ENCODE peak calls at places on chromosomes 6 and 20, in ten cellular contexts. One of them, this sample, is unnamed.

GRCh38 chr6:127464881-127465459 is 5.8 kb upstream of the KIAA0408 start:
- DNase-seq in PC-9: peak; percentile 55
- DNase-seq in GM12878: no peak
- DNase-seq in H9: peak; percentile 77
- DNase-seq in hepatocyte: peak; percentile 79
- DNase-seq in keratinocyte: no peak
- DNase-seq in DND-41: peak; percentile 54
- DNase-seq in astrocyte: peak; percentile 51
- DNase-seq in mammary epithelial cell: peak; percentile 43
- DNase-seq in endothelial cell of umbilical vein: peak; percentile 59
- DNase-seq in this sample: peak; percentile 75

GRCh38 chr6:46637145-46637544 is 15.5 kb downstream of the CYP39A1 start:
- DNase-seq in PC-9: no peak
- DNase-seq in GM12878: no peak
- DNase-seq in H9: no peak
- DNase-seq in hepatocyte: peak; percentile 11
- DNase-seq in keratinocyte: no peak
- DNase-seq in DND-41: no peak
- DNase-seq in astrocyte: peak; percentile 4
- DNase-seq in mammary epithelial cell: peak; percentile 92
- DNase-seq in endothelial cell of umbilical vein: no peak
- DNase-seq in this sample: no peak

GRCh38 chr6:25138024-25138696 is 141.0 kb upstream of the CARMIL1 start:
- DNase-seq in PC-9: peak; percentile 24
- DNase-seq in GM12878: peak; percentile 81
- DNase-seq in H9: no peak
- DNase-seq in hepatocyte: peak; percentile 18
- DNase-seq in keratinocyte: no peak
- DNase-seq in DND-41: peak; percentile 87
- DNase-seq in astrocyte: peak; percentile 65
- DNase-seq in mammary epithelial cell: peak; percentile 68
- DNase-seq in endothelial cell of umbilical vein: peak; percentile 84
- DNase-seq in this sample: no peak

GRCh38 chr6:169724554-169725269 is 412 bp upstream of the PHF10 start:
- DNase-seq in PC-9: peak; percentile 33
- DNase-seq in GM12878: no peak
- DNase-seq in H9: peak; percentile 80
- DNase-seq in hepatocyte: peak; percentile 88
- DNase-seq in keratinocyte: no peak
- DNase-seq in DND-41: peak; percentile 85
- DNase-seq in astrocyte: no peak
- DNase-seq in mammary epithelial cell: no peak
- DNase-seq in endothelial cell of umbilical vein: no peak
- DNase-seq in this sample: no peak

GRCh38 chr6:17583811-17584210 is 16.3 kb upstream of the FAM8A1 start:
- DNase-seq in PC-9: no peak
- DNase-seq in GM12878: no peak
- DNase-seq in H9: no peak
- DNase-seq in hepatocyte: no peak
- DNase-seq in keratinocyte: no peak
- DNase-seq in DND-41: no peak
- DNase-seq in astrocyte: peak; percentile 28
- DNase-seq in mammary epithelial cell: no peak
- DNase-seq in endothelial cell of umbilical vein: no peak
- DNase-seq in this sample: no peak

GRCh38 chr6:156280131-156280530 is 497.0 kb upstream of the ARID1B start:
- DNase-seq in PC-9: no peak
- DNase-seq in GM12878: no peak
- DNase-seq in H9: no peak
- DNase-seq in hepatocyte: no peak
- DNase-seq in keratinocyte: no peak
- DNase-seq in DND-41: no peak
- DNase-seq in astrocyte: no peak
- DNase-seq in mammary epithelial cell: no peak
- DNase-seq in endothelial cell of umbilical vein: no peak
- DNase-seq in this sample: no peak

GRCh38 chr6:5325173-5325572 is 63.9 kb downstream of the FARS2 start:
- DNase-seq in PC-9: no peak
- DNase-seq in GM12878: no peak
- DNase-seq in H9: no peak
- DNase-seq in hepatocyte: no peak
- DNase-seq in keratinocyte: no peak
- DNase-seq in DND-41: peak; percentile 27
- DNase-seq in astrocyte: no peak
- DNase-seq in mammary epithelial cell: peak; percentile 11
- DNase-seq in endothelial cell of umbilical vein: no peak
- DNase-seq in this sample: no peak

GRCh38 chr6:23994013-23994412 is 132.0 kb upstream of the NRSN1 start:
- DNase-seq in PC-9: no peak
- DNase-seq in GM12878: no peak
- DNase-seq in H9: no peak
- DNase-seq in hepatocyte: no peak
- DNase-seq in keratinocyte: no peak
- DNase-seq in DND-41: no peak
- DNase-seq in astrocyte: no peak
- DNase-seq in mammary epithelial cell: no peak
- DNase-seq in endothelial cell of umbilical vein: no peak
- DNase-seq in this sample: no peak

GRCh38 chr6:148570456-148570855 is 176.4 kb upstream of the UST start:
- DNase-seq in PC-9: no peak
- DNase-seq in GM12878: no peak
- DNase-seq in H9: no peak
- DNase-seq in hepatocyte: no peak
- DNase-seq in keratinocyte: no peak
- DNase-seq in DND-41: no peak
- DNase-seq in astrocyte: no peak
- DNase-seq in mammary epithelial cell: no peak
- DNase-seq in endothelial cell of umbilical vein: no peak
- DNase-seq in this sample: no peak

GRCh38 chr6:169722362-169723199 is 1.7 kb downstream of the PHF10 start:
- DNase-seq in PC-9: peak; percentile 7
- DNase-seq in GM12878: no peak
- DNase-seq in H9: peak; percentile 34
- DNase-seq in hepatocyte: peak; percentile 69
- DNase-seq in keratinocyte: no peak
- DNase-seq in DND-41: peak; percentile 47
- DNase-seq in astrocyte: peak; percentile 85
- DNase-seq in mammary epithelial cell: peak; percentile 86
- DNase-seq in endothelial cell of umbilical vein: peak; percentile 88
- DNase-seq in this sample: peak; percentile 68

GRCh38 chr6:138824482-138825134 is 28.7 kb downstream of the ECT2L start:
- DNase-seq in PC-9: no peak
- DNase-seq in GM12878: no peak
- DNase-seq in H9: no peak
- DNase-seq in hepatocyte: no peak
- DNase-seq in keratinocyte: peak; percentile 15
- DNase-seq in DND-41: peak; percentile 53
- DNase-seq in astrocyte: peak; percentile 6
- DNase-seq in mammary epithelial cell: peak; percentile 52
- DNase-seq in endothelial cell of umbilical vein: peak; percentile 34
- DNase-seq in this sample: no peak

GRCh38 chr6:138410048-138410735 is 6.2 kb downstream of the HEBP2 start:
- DNase-seq in PC-9: peak; percentile 10
- DNase-seq in GM12878: no peak
- DNase-seq in H9: no peak
- DNase-seq in hepatocyte: no peak
- DNase-seq in keratinocyte: no peak
- DNase-seq in DND-41: no peak
- DNase-seq in astrocyte: no peak
- DNase-seq in mammary epithelial cell: peak; percentile 69
- DNase-seq in endothelial cell of umbilical vein: no peak
- DNase-seq in this sample: no peak

GRCh38 chr20:56343861-56344381 is 14.9 kb upstream of the FAM210B start:
- DNase-seq in PC-9: peak; percentile 17
- DNase-seq in GM12878: no peak
- DNase-seq in H9: peak; percentile 86
- DNase-seq in hepatocyte: peak; percentile 75
- DNase-seq in keratinocyte: no peak
- DNase-seq in DND-41: no peak
- DNase-seq in astrocyte: no peak
- DNase-seq in mammary epithelial cell: peak; percentile 27
- DNase-seq in endothelial cell of umbilical vein: peak; percentile 35
- DNase-seq in this sample: peak; percentile 89

GRCh38 chr20:60310551-60310950 is 352.3 kb downstream of the CDH26 start:
- DNase-seq in PC-9: no peak
- DNase-seq in GM12878: no peak
- DNase-seq in H9: no peak
- DNase-seq in hepatocyte: no peak
- DNase-seq in keratinocyte: no peak
- DNase-seq in DND-41: no peak
- DNase-seq in astrocyte: no peak
- DNase-seq in mammary epithelial cell: no peak
- DNase-seq in endothelial cell of umbilical vein: no peak
- DNase-seq in this sample: no peak

GRCh38 chr20:4045082-4045481 is 29.7 kb upstream of the RNF24 start:
- DNase-seq in PC-9: no peak
- DNase-seq in GM12878: no peak
- DNase-seq in H9: no peak
- DNase-seq in hepatocyte: no peak
- DNase-seq in keratinocyte: no peak
- DNase-seq in DND-41: no peak
- DNase-seq in astrocyte: no peak
- DNase-seq in mammary epithelial cell: no peak
- DNase-seq in endothelial cell of umbilical vein: no peak
- DNase-seq in this sample: no peak
- H2AFZ ChIP-seq in PC-9: no peak overlapping the region
- H2AFZ ChIP-seq in GM12878: no peak overlapping the region
- H2AFZ ChIP-seq in H9: no peak overlapping the region
- H2AFZ ChIP-seq in hepatocyte: no peak overlapping the region
- H2AFZ ChIP-seq in keratinocyte: no peak overlapping the region
- H2AFZ ChIP-seq in DND-41: no peak overlapping the region
- H2AFZ ChIP-seq in astrocyte: no peak overlapping the region
- H2AFZ ChIP-seq in mammary epithelial cell: no peak overlapping the region
- H2AFZ ChIP-seq in endothelial cell of umbilical vein: no peak overlapping the region
- H2AFZ ChIP-seq in this sample: no peak overlapping the region

GRCh38 chr20:54897787-54898186 is 422.4 kb downstream of the DOK5 start:
- DNase-seq in PC-9: no peak
- DNase-seq in GM12878: no peak
- DNase-seq in H9: no peak
- DNase-seq in hepatocyte: no peak
- DNase-seq in keratinocyte: no peak
- DNase-seq in DND-41: no peak
- DNase-seq in astrocyte: no peak
- DNase-seq in mammary epithelial cell: no peak
- DNase-seq in endothelial cell of umbilical vein: no peak
- DNase-seq in this sample: no peak
- H2AFZ ChIP-seq in PC-9: no peak overlapping the region
- H2AFZ ChIP-seq in GM12878: no peak overlapping the region
- H2AFZ ChIP-seq in H9: no peak overlapping the region
- H2AFZ ChIP-seq in hepatocyte: no peak overlapping the region
- H2AFZ ChIP-seq in keratinocyte: no peak overlapping the region
- H2AFZ ChIP-seq in DND-41: no peak overlapping the region
- H2AFZ ChIP-seq in astrocyte: no peak overlapping the region
- H2AFZ ChIP-seq in mammary epithelial cell: no peak overlapping the region
- H2AFZ ChIP-seq in endothelial cell of umbilical vein: no peak overlapping the region
- H2AFZ ChIP-seq in this sample: no peak overlapping the region

DNA sequence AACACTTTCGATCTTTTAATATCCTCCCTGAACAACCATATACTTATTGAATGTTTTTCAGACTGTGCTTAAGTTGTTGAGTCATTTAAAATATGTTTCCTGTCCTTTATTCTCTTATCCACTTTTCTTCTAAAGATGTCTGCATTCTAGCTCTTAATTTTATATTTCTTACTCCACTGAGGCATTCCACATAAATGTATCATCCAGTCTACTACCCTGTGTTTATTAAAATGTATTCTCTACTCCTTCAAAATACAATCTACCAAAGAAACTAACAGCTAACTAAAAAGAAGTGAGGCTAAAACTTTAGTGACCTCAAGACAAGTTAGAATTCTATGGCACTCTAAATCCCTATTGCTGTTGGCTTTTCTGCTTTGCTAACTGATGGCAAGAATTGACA is 535.3 kb downstream of the RFPL4B start:
- DNase-seq in PC-9: no peak
- DNase-seq in GM12878: no peak
- DNase-seq in H9: no peak
- DNase-seq in hepatocyte: no peak
- DNase-seq in keratinocyte: no peak
- DNase-seq in DND-41: no peak
- DNase-seq in astrocyte: peak; percentile 28
- DNase-seq in mammary epithelial cell: no peak
- DNase-seq in endothelial cell of umbilical vein: peak; percentile 45
- DNase-seq in this sample: no peak
- H2AFZ ChIP-seq in PC-9: no peak overlapping the region
- H2AFZ ChIP-seq in GM12878: no peak overlapping the region
- H2AFZ ChIP-seq in H9: no peak overlapping the region
- H2AFZ ChIP-seq in hepatocyte: no peak overlapping the region
- H2AFZ ChIP-seq in keratinocyte: no peak overlapping the region
- H2AFZ ChIP-seq in DND-41: no peak overlapping the region
- H2AFZ ChIP-seq in astrocyte: peak overlapping the region; percentile 12
- H2AFZ ChIP-seq in mammary epithelial cell: peak overlapping the region; percentile 57
- H2AFZ ChIP-seq in endothelial cell of umbilical vein: peak overlapping the region; percentile 60
- H2AFZ ChIP-seq in this sample: no peak overlapping the region

GRCh38 chr6:92371211-92371610 is 1048.1 kb downstream of the EPHA7 start:
- DNase-seq in PC-9: no peak
- DNase-seq in GM12878: no peak
- DNase-seq in H9: no peak
- DNase-seq in hepatocyte: no peak
- DNase-seq in keratinocyte: no peak
- DNase-seq in DND-41: no peak
- DNase-seq in astrocyte: no peak
- DNase-seq in mammary epithelial cell: no peak
- DNase-seq in endothelial cell of umbilical vein: no peak
- DNase-seq in this sample: no peak

GRCh38 chr6:92376711-92377110 is 1042.6 kb downstream of the EPHA7 start:
- DNase-seq in PC-9: no peak
- DNase-seq in GM12878: no peak
- DNase-seq in H9: no peak
- DNase-seq in hepatocyte: peak; percentile 15
- DNase-seq in keratinocyte: no peak
- DNase-seq in DND-41: no peak
- DNase-seq in astrocyte: peak; percentile 48
- DNase-seq in mammary epithelial cell: no peak
- DNase-seq in endothelial cell of umbilical vein: no peak
- DNase-seq in this sample: no peak

GRCh38 chr6:92369309-92369708 is 1050.0 kb downstream of the EPHA7 start:
- DNase-seq in PC-9: no peak
- DNase-seq in GM12878: no peak
- DNase-seq in H9: no peak
- DNase-seq in hepatocyte: no peak
- DNase-seq in keratinocyte: no peak
- DNase-seq in DND-41: no peak
- DNase-seq in astrocyte: no peak
- DNase-seq in mammary epithelial cell: no peak
- DNase-seq in endothelial cell of umbilical vein: no peak
- DNase-seq in this sample: no peak

GRCh38 chr6:92377137-92377536 is 1042.2 kb downstream of the EPHA7 start:
- DNase-seq in PC-9: no peak
- DNase-seq in GM12878: no peak
- DNase-seq in H9: no peak
- DNase-seq in hepatocyte: no peak
- DNase-seq in keratinocyte: no peak
- DNase-seq in DND-41: no peak
- DNase-seq in astrocyte: peak; percentile 37
- DNase-seq in mammary epithelial cell: no peak
- DNase-seq in endothelial cell of umbilical vein: no peak
- DNase-seq in this sample: no peak

GRCh38 chr6:92371809-92372208 is 1047.5 kb downstream of the EPHA7 start:
- DNase-seq in PC-9: no peak
- DNase-seq in GM12878: no peak
- DNase-seq in H9: no peak
- DNase-seq in hepatocyte: no peak
- DNase-seq in keratinocyte: no peak
- DNase-seq in DND-41: no peak
- DNase-seq in astrocyte: no peak
- DNase-seq in mammary epithelial cell: no peak
- DNase-seq in endothelial cell of umbilical vein: no peak
- DNase-seq in this sample: no peak
- H2AFZ ChIP-seq in PC-9: no peak overlapping the region
- H2AFZ ChIP-seq in GM12878: no peak overlapping the region
- H2AFZ ChIP-seq in H9: no peak overlapping the region
- H2AFZ ChIP-seq in hepatocyte: no peak overlapping the region
- H2AFZ ChIP-seq in keratinocyte: no peak overlapping the region
- H2AFZ ChIP-seq in DND-41: no peak overlapping the region
- H2AFZ ChIP-seq in astrocyte: no peak overlapping the region
- H2AFZ ChIP-seq in mammary epithelial cell: no peak overlapping the region
- H2AFZ ChIP-seq in endothelial cell of umbilical vein: no peak overlapping the region
- H2AFZ ChIP-seq in this sample: no peak overlapping the region

This sample was measured in neural progenitor cell.